ENCODE peak calls at places on chromosomes 12 and 14, in ten cellular contexts. D is HCT116; G is lung; J is heart right ventricle; T is fibroblast of lung; S is endodermal cell; A is Panc1; W is neuronal stem cell; O is CD8-positive, alpha-beta T cell; R is PC-3. N is an unnamed sample.

GRCh38 chr12:53427905-53428594 is 4.4 kb downstream of the AMHR2 start:
- DNase-seq in J (no peak), W (no peak), D (peak; percentile 80), R (peak; percentile 97), A (peak; percentile 96), G (no peak), T (peak; percentile 61), S (no peak), O (no peak), N (no peak)

GRCh38 chr12:9761407-9761736 is 671 bp upstream of the CD69 start:
- DNase-seq in A (no peak), D (no peak), J (no peak), R (no peak), T (no peak), G (no peak), W (no peak), O (no peak), S (no peak), N (no peak)

GRCh38 chr12:3119745-3120660 is 42.8 kb downstream of the TSPAN9 start:
- DNase-seq in D (no peak), O (no peak), S (no peak), J (peak; percentile 80), R (no peak), W (no peak), A (no peak), T (peak; percentile 42), G (no peak), N (no peak)

GRCh38 chr12:120856980-120857379 is 47.2 kb downstream of the SPPL3 start:
- DNase-seq in T (no peak), G (no peak), J (no peak), D (peak; percentile 12), A (no peak), O (no peak), R (peak; percentile 52), W (no peak), S (no peak), N (no peak)

GRCh38 chr12:113051759-113052158 is 4.8 kb upstream of the DTX1 start:
- DNase-seq in D (no peak), W (no peak), A (no peak), R (no peak), J (no peak), G (no peak), T (no peak), O (no peak), S (no peak), N (no peak)

GRCh38 chr14:90444077-90444696 is 47.4 kb downstream of the CALM1 start:
- DNase-seq in W (no peak), D (no peak), S (no peak), T (no peak), O (no peak), A (no peak), J (no peak), R (peak; percentile 97), G (peak; percentile 80), N (peak; percentile 39)

GRCh38 chr12:74401035-74401434 is 136.6 kb upstream of the ATXN7L3B start:
- DNase-seq in W (no peak), R (peak; percentile 40), A (no peak), G (no peak), S (no peak), D (peak; percentile 59), O (no peak), J (no peak), T (no peak), N (no peak)

GRCh38 chr12:124632510-124632909 is 65.1 kb upstream of the NCOR2 start:
- DNase-seq in G (no peak), W (no peak), O (no peak), S (peak; percentile 80), D (no peak), J (no peak), A (no peak), T (no peak), R (no peak), N (no peak)

GRCh38 chr12:101564912-101565311 is 29.9 kb upstream of the MYBPC1 start:
- DNase-seq in W (no peak), A (no peak), D (no peak), S (peak; percentile 69), O (no peak), T (no peak), R (no peak), G (no peak), J (no peak), N (no peak)

GRCh38 chr14:70856851-70857498 is 47.7 kb upstream of the MAP3K9 start:
- DNase-seq in J (no peak), T (peak; percentile 73), O (no peak), W (no peak), A (no peak), S (peak; percentile 3), G (no peak), D (no peak), R (peak; percentile 83), N (no peak)

GRCh38 chr14:57244103-57244502 is 24.6 kb downstream of the EXOC5 start:
- DNase-seq in A (no peak), R (no peak), D (no peak), T (peak; percentile 12), G (no peak), W (no peak), O (no peak), J (no peak), S (no peak), N (no peak)

GRCh38 chr14:51082394-51082793 is 12.5 kb downstream of the TRIM9 start:
- DNase-seq in D (no peak), A (no peak), W (no peak), S (no peak), O (no peak), G (no peak), T (no peak), J (no peak), R (no peak), N (no peak)

GRCh38 chr14:73829526-73830431 is 21.9 kb upstream of the PTGR2 start:
- DNase-seq in W (no peak), D (no peak), T (peak; percentile 77), A (no peak), J (no peak), S (no peak), R (peak; percentile 65), O (no peak), G (peak; percentile 43), N (no peak)

GRCh38 chr12:116876151-116876869 is 4.9 kb downstream of the HRK start:
- DNase-seq in D (no peak), O (no peak), R (no peak), T (no peak), S (peak; percentile 89), J (no peak), A (no peak), G (no peak), W (no peak), N (no peak)

GRCh38 chr12:21881950-21882349 is 59.3 kb downstream of the ABCC9 start:
- DNase-seq in T (no peak), D (no peak), O (no peak), W (no peak), A (no peak), R (no peak), J (peak; percentile 67), S (no peak), G (no peak), N (no peak)

DNA sequence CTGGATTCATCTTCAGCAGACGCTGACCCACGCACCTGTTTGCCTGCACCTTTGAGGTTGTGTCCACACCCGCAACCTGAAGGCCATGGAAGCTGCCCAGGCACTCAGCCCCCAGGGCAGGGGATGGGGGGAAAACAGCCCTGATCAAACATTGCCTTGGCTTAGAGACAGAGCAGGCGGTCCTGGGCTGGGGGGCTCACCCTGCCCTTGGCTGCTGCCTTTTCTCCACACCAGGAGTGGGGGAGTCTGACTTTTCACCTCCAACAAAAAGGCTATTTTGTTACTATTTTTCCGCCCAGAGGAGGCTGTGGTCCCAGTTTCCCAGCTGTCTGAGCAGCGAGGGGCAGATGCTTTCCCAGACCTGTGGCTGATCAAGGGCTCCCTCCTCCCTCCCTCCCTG is 24.2 kb downstream of the BCL11B start:
- DNase-seq in J (no peak), A (no peak), R (no peak), O (no peak), G (no peak), T (no peak), S (no peak), W (no peak), D (no peak), N (no peak)
- H3K27ac ChIP-seq in J (peak overlapping the region; percentile 80), A (no peak overlapping the region), R (no peak overlapping the region), O (peak overlapping the region; percentile 79), G (no peak overlapping the region), T (no peak overlapping the region), S (no peak overlapping the region), W (no peak overlapping the region), D (no peak overlapping the region), N (peak overlapping the region; percentile 16)

DNA sequence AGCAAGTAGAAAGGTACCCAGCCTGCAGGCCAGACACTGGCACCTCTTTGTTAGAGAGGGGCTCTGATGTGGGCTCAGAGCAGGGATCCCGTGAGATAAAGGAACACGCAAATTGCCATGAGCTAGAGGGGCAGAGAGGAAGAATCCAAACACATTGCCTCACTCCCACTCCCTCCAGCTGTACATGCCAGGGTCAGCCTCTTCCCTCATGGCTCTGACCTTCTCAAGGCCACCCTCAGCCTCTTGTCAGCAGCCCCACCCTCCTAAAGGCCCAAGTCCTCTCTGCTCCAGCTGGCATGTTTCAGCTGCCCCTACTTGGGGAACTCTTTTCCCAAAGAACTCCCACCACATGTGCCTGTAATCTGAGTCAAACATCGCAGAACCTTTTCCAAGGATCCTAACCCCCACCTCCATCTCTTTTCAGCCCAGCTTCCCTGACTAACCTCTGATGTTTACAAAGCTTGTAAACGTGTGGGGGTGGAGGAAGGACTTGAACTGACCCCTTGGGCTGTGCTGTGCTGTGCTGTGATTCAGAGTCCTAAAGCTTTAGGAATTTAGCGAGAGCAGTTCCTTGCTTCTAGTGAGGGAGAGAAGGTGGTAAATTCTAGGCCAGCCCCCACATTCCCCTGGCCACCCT is 7.4 kb upstream of the CACNB3 start:
- DNase-seq in R (peak; percentile 62), G (no peak), A (no peak), S (peak; percentile 53), D (no peak), T (peak; percentile 99), W (no peak), O (no peak), J (no peak), N (no peak)
- H3K27ac ChIP-seq in R (no peak overlapping the region), G (no peak overlapping the region), A (no peak overlapping the region), S (no peak overlapping the region), D (no peak overlapping the region), T (peak overlapping the region; percentile 93), W (no peak overlapping the region), O (no peak overlapping the region), J (no peak overlapping the region), N (no peak overlapping the region)

DNA sequence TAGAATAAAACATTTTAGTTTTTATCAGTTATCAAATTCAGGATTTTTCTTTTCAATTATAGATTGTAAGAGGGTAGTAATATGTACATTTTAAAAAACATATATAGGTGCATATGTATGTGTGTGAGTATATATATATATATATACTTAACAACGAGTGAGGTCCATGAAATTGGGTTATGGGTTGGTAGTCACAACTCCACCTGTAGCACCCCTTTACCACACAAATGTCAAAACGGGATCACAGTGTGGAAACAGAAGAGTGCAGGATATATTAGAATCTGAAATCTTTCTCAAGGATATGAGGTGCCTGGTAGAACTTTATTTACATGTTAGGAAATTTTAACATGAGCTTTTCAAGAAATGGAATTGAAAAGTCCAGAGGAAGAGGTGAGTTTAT is 31.3 kb downstream of the MIA2 start:
- DNase-seq in J (no peak), W (no peak), O (no peak), R (peak; percentile 37), T (peak; percentile 53), A (no peak), G (no peak), S (no peak), D (peak; percentile 41), N (no peak)
- H3K27ac ChIP-seq in J (peak overlapping the region; percentile 100), W (no peak overlapping the region), O (no peak overlapping the region), R (peak overlapping the region; percentile 83), T (no peak overlapping the region), A (peak overlapping the region; percentile 95), G (no peak overlapping the region), S (no peak overlapping the region), D (peak overlapping the region; percentile 91), N (peak overlapping the region; percentile 96)

GRCh38 chr12:110658242-110658641 is 30.7 kb downstream of the HVCN1 start:
- DNase-seq in G (no peak), S (no peak), D (no peak), W (no peak), R (no peak), J (no peak), O (no peak), A (no peak), T (no peak), N (no peak)
- H3K27ac ChIP-seq in G (no peak overlapping the region), S (no peak overlapping the region), D (no peak overlapping the region), W (no peak overlapping the region), R (no peak overlapping the region), J (no peak overlapping the region), O (no peak overlapping the region), A (no peak overlapping the region), T (no peak overlapping the region), N (no peak overlapping the region)